ENCODE peak calls at places on chromosomes 6 and 20, in ten cellular contexts. R, G, J, W, N, Y, U, S, T and B are unnamed samples. For H3K36me3, the result is how much of the 10 kb centered on the place peaks cover.

GRCh38 chr6:75201901-75202672 is 3.8 kb downstream of the COL12A1 start:
- DNase-seq in J (no peak), Y (peak), S (no peak), G (no peak), N (peak), R (no peak), U (peak), W (peak), T (no peak), B (no peak)

GRCh38 chr6:158772851-158773371 is 46.3 kb downstream of the EZR start:
- DNase-seq in W (no peak), R (no peak), N (no peak), S (no peak), G (no peak), J (no peak), Y (no peak), U (no peak), T (no peak), B (no peak)

GRCh38 chr6:6362051-6362450 is 41.6 kb upstream of the F13A1 start:
- DNase-seq in W (no peak), T (peak), J (no peak), G (no peak), N (no peak), R (no peak), U (no peak), S (no peak), Y (no peak), B (no peak)

GRCh38 chr20:63128367-63128766 is 87.6 kb downstream of the YTHDF1 start:
- DNase-seq in J (no peak), R (no peak), S (no peak), G (no peak), Y (no peak), W (no peak), N (peak), T (no peak), U (peak), B (no peak)

GRCh38 chr6:143596857-143597256 is 80.9 kb upstream of the PHACTR2 start:
- DNase-seq in U (no peak), G (peak), N (peak), Y (no peak), T (no peak), J (no peak), S (no peak), R (no peak), W (peak), B (no peak)

GRCh38 chr6:158232445-158233213 is 64.5 kb downstream of the GTF2H5 start:
- DNase-seq in S (peak), Y (peak), R (peak), U (peak), J (no peak), W (peak), T (peak), G (peak), N (peak), B (no peak)

GRCh38 chr6:10800810-10801209 is 37.5 kb downstream of the MAK start:
- DNase-seq in U (no peak), G (no peak), S (no peak), J (peak), W (peak), Y (no peak), R (no peak), T (no peak), N (no peak), B (peak)

GRCh38 chr6:23890543-23891227 is 235.3 kb upstream of the NRSN1 start:
- DNase-seq in W (no peak), G (no peak), T (no peak), S (no peak), Y (no peak), R (no peak), U (no peak), N (peak), J (no peak), B (peak)

GRCh38 chr20:53810661-53811355 is 217.2 kb upstream of the ZNF217 start:
- DNase-seq in J (no peak), S (no peak), T (no peak), N (no peak), U (no peak), W (no peak), R (no peak), G (no peak), Y (no peak), B (no peak)

GRCh38 chr6:156795825-156796224 is 18.6 kb downstream of the ARID1B start:
- DNase-seq in S (no peak), U (peak), J (no peak), Y (no peak), R (no peak), N (peak), W (no peak), G (no peak), T (no peak), B (no peak)

GRCh38 chr6:73985891-73986290 is 289.9 kb downstream of the CD109 start:
- DNase-seq in N (no peak), U (peak), Y (no peak), R (no peak), S (no peak), T (no peak), W (no peak), G (no peak), J (peak), B (no peak)

GRCh38 chr6:160042014-160042773 is 73.3 kb downstream of the IGF2R start:
- DNase-seq in G (no peak), T (no peak), R (no peak), U (peak), W (peak), N (no peak), J (no peak), S (no peak), Y (no peak), B (no peak)

GRCh38 chr20:2865630-2866029 is 7.7 kb upstream of the PTPRA start:
- DNase-seq in S (no peak), R (no peak), J (no peak), Y (peak), U (peak), T (peak), W (no peak), N (no peak), G (no peak), B (no peak)

GRCh38 chr6:81758221-81758620 is 5.7 kb upstream of the TENT5A start:
- DNase-seq in W (no peak), T (no peak), U (no peak), N (no peak), Y (no peak), S (no peak), J (no peak), R (no peak), G (no peak), B (no peak)

GRCh38 chr6:85361643-85362014 is 88.3 kb upstream of the NT5E start:
- DNase-seq in J (no peak), S (no peak), T (no peak), G (no peak), N (no peak), R (no peak), U (no peak), Y (no peak), W (no peak), B (no peak)

GRCh38 chr6:85360794-85361642 is 88.9 kb upstream of the NT5E start:
- DNase-seq in Y (no peak), N (no peak), G (no peak), T (no peak), J (peak), S (no peak), R (peak), W (peak), U (no peak), B (peak)

GRCh38 chr6:85363870-85364269 is 86.0 kb upstream of the NT5E start:
- DNase-seq in N (no peak), G (no peak), S (no peak), Y (no peak), U (no peak), W (no peak), R (no peak), J (no peak), T (no peak), B (no peak)

GRCh38 chr6:85362652-85363310 is 87.1 kb upstream of the NT5E start:
- DNase-seq in Y (no peak), G (no peak), W (no peak), S (no peak), J (no peak), N (no peak), R (no peak), U (no peak), T (no peak), B (no peak)

DNA sequence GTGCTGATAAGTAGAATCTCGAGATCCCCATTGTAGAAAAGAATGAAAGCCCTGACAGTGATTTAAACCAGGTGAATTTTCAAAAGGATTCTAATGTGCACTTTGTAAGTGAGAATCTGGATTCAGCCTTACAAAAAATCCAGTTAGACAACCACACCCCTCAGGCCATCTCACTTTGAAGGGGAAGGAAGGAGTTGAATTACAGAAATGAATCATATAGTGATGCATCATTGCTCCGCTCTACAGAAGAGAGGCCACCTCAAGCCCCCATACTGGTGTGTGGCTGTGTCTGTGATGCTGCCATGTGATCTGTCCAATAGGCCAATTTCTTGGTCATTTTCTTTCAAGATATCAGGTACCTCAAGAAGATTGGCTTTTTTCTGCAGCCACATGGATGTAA is 85.5 kb upstream of the NT5E start:
- DNase-seq in Y (no peak), G (no peak), N (no peak), J (peak), W (peak), R (no peak), U (no peak), T (no peak), S (no peak), B (peak)
- H3K4me3 ChIP-seq in Y (no peak), G (no peak), N (no peak), J (no peak), W (no peak), R (no peak), U (no peak), T (no peak), S (no peak), B (no peak)

GRCh38 chr6:165091121-165091785 is 218.2 kb downstream of the C6orf118 start:
- DNase-seq in T (no peak), R (no peak), S (no peak), J (no peak), W (no peak), Y (no peak), N (no peak), G (no peak), U (no peak), B (no peak)
- TF ChIP-seq CTCF in T (no peak), R (no peak), S (no peak), J (no peak), W (no peak), Y (no peak), N (no peak), G (no peak), U (no peak), B (no peak)

GRCh38 chr6:27452496-27452897 is 20.4 kb downstream of the ZNF184 start:
- DNase-seq in W (peak), R (no peak), U (no peak), Y (no peak), S (no peak), T (peak), G (no peak), J (no peak), N (no peak), B (no peak)

GRCh38 chr6:27448456-27448855 is 24.4 kb downstream of the ZNF184 start:
- DNase-seq in S (no peak), J (no peak), N (no peak), U (no peak), T (no peak), W (no peak), G (no peak), R (no peak), Y (no peak), B (no peak)

DNA sequence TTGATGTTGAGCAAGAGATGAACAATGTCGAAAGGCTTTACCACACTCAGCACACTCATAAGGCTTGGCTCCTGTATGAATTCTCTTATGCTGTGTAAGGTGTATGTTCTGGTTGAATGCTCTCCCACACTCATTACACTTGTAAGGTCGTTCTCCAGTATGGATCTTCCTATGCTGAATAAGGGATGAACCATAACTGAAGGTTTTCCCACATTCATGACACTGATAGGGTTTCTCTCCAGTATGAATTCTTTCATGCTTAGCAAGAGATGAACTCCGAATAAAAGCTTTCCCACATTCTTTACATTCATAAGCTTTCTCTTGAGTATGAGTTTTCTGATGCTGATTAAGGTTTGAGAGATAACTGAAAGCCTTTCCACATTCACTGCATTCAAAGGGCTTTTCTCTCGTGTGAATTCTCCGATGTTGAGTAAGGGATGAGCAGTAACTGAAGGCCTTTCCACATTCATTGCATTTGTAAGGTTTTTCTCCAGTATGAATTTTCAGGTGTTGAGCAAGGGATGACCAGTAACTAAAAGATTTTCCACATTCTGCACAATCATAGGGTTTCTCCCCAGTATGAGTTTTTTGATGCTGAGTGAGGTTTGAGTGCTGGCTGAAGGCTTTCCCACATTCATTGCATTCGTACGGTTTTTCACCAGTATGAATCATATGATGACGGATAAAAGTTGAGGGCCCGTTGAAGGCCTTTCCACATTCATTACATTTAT is 21.1 kb downstream of the ZNF184 start:
- DNase-seq in N (no peak), S (no peak), T (no peak), U (no peak), J (no peak), Y (no peak), G (no peak), W (no peak), R (no peak), B (no peak)
- H3K36me3 ChIP-seq in N (half or more), S (under half), T (half or more), U (half or more), J (under half), Y (half or more), G (half or more), W (half or more), R (under half), B (under half)

GRCh38 chr6:110414669-110415296 is 592 bp downstream of the DDO start:
- DNase-seq in N (peak), U (no peak), J (no peak), G (peak), S (no peak), T (no peak), W (no peak), Y (no peak), R (no peak), B (no peak)
- H3K4me3 ChIP-seq in N (peak), U (no peak), J (no peak), G (peak), S (no peak), T (no peak), W (no peak), Y (no peak), R (no peak), B (no peak)